ENCODE peak calls at places on chromosomes 4 and X, in eight cellular contexts. B is tibial artery, D is AG10803, Y is retina, K is left cardiac atrium, M is cardiac muscle cell, L is DMS53, H is MM.1S. W is an unnamed sample.

GRCh38 chr4:39415678-39416283 is 9.1 kb downstream of the KLB start:
- DNase-seq in L (no peak), B (no peak), Y (no peak), D (peak), M (peak), K (no peak), H (no peak), W (no peak)

GRCh38 chr4:159272341-159273125 is 169.7 kb downstream of the RAPGEF2 start:
- DNase-seq in D (no peak), L (no peak), H (no peak), B (no peak), Y (no peak), M (peak), K (no peak), W (no peak)

GRCh38 chrX:15298201-15298600 is 17.2 kb downstream of the ASB11 start:
- DNase-seq in B (no peak), L (no peak), D (no peak), K (no peak), M (peak), H (no peak), Y (no peak), W (no peak)

GRCh38 chrX:9928083-9928482 is 39.1 kb upstream of the CLDN34 start:
- DNase-seq in K (no peak), B (no peak), M (no peak), D (no peak), H (no peak), Y (peak), L (peak), W (no peak)

GRCh38 chr4:19030048-19030447 is 1008.5 kb upstream of the LCORL start:
- DNase-seq in L (no peak), K (no peak), Y (peak), H (no peak), B (no peak), M (peak), D (no peak), W (no peak)

GRCh38 chr4:7424553-7425111 is 10.1 kb downstream of the PSAPL1 start:
- DNase-seq in B (peak), M (no peak), Y (no peak), K (no peak), D (no peak), H (no peak), L (no peak), W (peak)

GRCh38 chr4:4259484-4260100 is 11.6 kb upstream of the TMEM128 start:
- DNase-seq in D (no peak), H (no peak), M (no peak), L (peak), Y (no peak), K (no peak), B (no peak), W (no peak)

GRCh38 chr4:123706961-123707360 is 310.4 kb downstream of the SPRY1 start:
- DNase-seq in M (no peak), D (peak), L (no peak), B (no peak), H (no peak), K (no peak), Y (no peak), W (no peak)

GRCh38 chr4:108166441-108167315 is 2.1 kb downstream of the LEF1 start:
- DNase-seq in B (no peak), Y (peak), K (no peak), M (no peak), H (peak), L (peak), D (no peak), W (peak)

GRCh38 chr4:48109413-48110263 is 24.4 kb downstream of the TXK start:
- DNase-seq in Y (no peak), K (no peak), D (peak), H (peak), B (no peak), L (peak), M (peak), W (no peak)

W was measured in left lung.